ENCODE peak calls at places on chromosomes 13 and 19, in seven cellular contexts. S is stimulated activated naive CD4-positive, alpha-beta T cell; W is heart right ventricle; B is hepatocyte; U is left colon; K is pancreas; J is progenitor cell of endocrine pancreas. L is an unnamed sample.

GRCh38 chr19:4583961-4584669 is 24.6 kb upstream of the SEMA6B start:
- DNase-seq in U (no peak), K (no peak), W (no peak), B (no peak), J (no peak), S (no peak), L (peak; percentile 69)

GRCh38 chr13:107209811-107210210 is 641.9 kb upstream of the ARGLU1 start:
- DNase-seq in B (no peak), K (no peak), J (no peak), U (no peak), W (no peak), S (no peak), L (no peak)

GRCh38 chr19:12669272-12670158 is 2.9 kb downstream of the WDR83 start:
- DNase-seq in B (peak; percentile 87), K (peak; percentile 73), W (peak; percentile 76), S (peak; percentile 63), J (peak; percentile 59), U (peak; percentile 77), L (no peak)

GRCh38 chr13:47087841-47088240 is 191.0 kb upstream of the HTR2A start:
- DNase-seq in S (no peak), K (no peak), J (no peak), U (no peak), W (no peak), B (no peak), L (no peak)

GRCh38 chr19:4524808-4525562 is 6.7 kb upstream of the PLIN4 start:
- DNase-seq in K (peak; percentile 64), S (peak; percentile 57), U (no peak), W (peak; percentile 74), B (peak; percentile 47), J (peak; percentile 51), L (peak; percentile 78)

GRCh38 chr13:51726446-51727185 is 77.3 kb downstream of the DHRS12 start:
- DNase-seq in S (no peak), K (no peak), J (no peak), W (no peak), B (no peak), U (no peak), L (no peak)

GRCh38 chr19:56538761-56539263 is at the start of gene ZFP28:
- DNase-seq in U (peak; percentile 73), W (peak; percentile 89), K (peak; percentile 87), B (no peak), J (peak; percentile 49), S (no peak), L (peak; percentile 49)

GRCh38 chr13:59997976-59998375 is 165.8 kb downstream of the DIAPH3 start:
- DNase-seq in U (no peak), J (no peak), B (no peak), S (no peak), K (no peak), W (no peak), L (no peak)

GRCh38 chr13:60838581-60838980 is 441.6 kb downstream of the TDRD3 start:
- DNase-seq in K (no peak), J (no peak), S (no peak), U (no peak), B (no peak), W (no peak), L (no peak)

GRCh38 chr19:38003427-38004099 is 96.6 kb downstream of the SIPA1L3 start:
- DNase-seq in J (no peak), U (peak; percentile 52), S (no peak), K (peak; percentile 71), W (peak; percentile 65), B (peak; percentile 78), L (no peak)

GRCh38 chr19:45323671-45324081 is 1.0 kb upstream of the CKM start:
- DNase-seq in U (peak; percentile 46), K (no peak), J (no peak), B (peak; percentile 51), W (peak; percentile 76), S (no peak), L (no peak)

GRCh38 chr13:97648171-97648880 is 214.4 kb downstream of the RAP2A start:
- DNase-seq in S (no peak), B (no peak), W (no peak), J (no peak), U (no peak), K (no peak), L (no peak)

GRCh38 chr19:58355215-58355796 is 2.0 kb upstream of the A1BG start:
- DNase-seq in W (no peak), K (no peak), J (no peak), U (no peak), S (no peak), B (no peak), L (no peak)

GRCh38 chr19:29845576-29846176 is 33.9 kb downstream of the CCNE1 start:
- DNase-seq in J (no peak), S (no peak), B (peak; percentile 66), U (peak; percentile 56), W (no peak), K (peak; percentile 29), L (no peak)

GRCh38 chr13:76944457-76944856 is 3.9 kb upstream of the ACOD1 start:
- DNase-seq in W (no peak), S (no peak), U (no peak), B (no peak), J (no peak), K (no peak), L (no peak)

GRCh38 chr19:48511800-48512503 is at the start of gene LMTK3:
- DNase-seq in U (no peak), K (no peak), B (no peak), S (peak; percentile 90), J (no peak), W (no peak), L (no peak)

GRCh38 chr19:39217094-39217493 is 13.0 kb upstream of the SYCN start:
- DNase-seq in B (no peak), W (no peak), K (no peak), S (no peak), U (no peak), J (no peak), L (no peak)

GRCh38 chr13:43918636-43919035 is 38.9 kb downstream of the LACC1 start:
- DNase-seq in B (no peak), W (no peak), K (no peak), S (no peak), J (no peak), U (no peak), L (no peak)

GRCh38 chr13:77919351-77920294 is 992 bp upstream of the EDNRB start:
- DNase-seq in J (no peak), B (peak; percentile 55), K (peak; percentile 26), U (no peak), S (no peak), W (peak; percentile 70), L (no peak)

L was measured in 8988T.